ENCODE peak calls at places on chromosomes 2 and 18, in eight cellular contexts. H is right atrium auricular region, Y is A549, L is stomach, B is epithelial cell of esophagus, X is spleen, K is right cardiac atrium, G is OCI-LY7. S is an unnamed sample.

GRCh38 chr18:12652861-12653401 is 5.0 kb downstream of the SPIRE1 start:
- DNase-seq in H (no peak), Y (no peak), L (no peak), B (peak; percentile 20), X (no peak), K (no peak), G (no peak), S (no peak)

GRCh38 chr2:134408386-134408785 is 154.5 kb downstream of the MGAT5 start:
- DNase-seq in H (no peak), Y (no peak), L (no peak), B (no peak), X (no peak), K (no peak), G (peak; percentile 55), S (no peak)

GRCh38 chr18:36402765-36403396 is 105.4 kb downstream of the FHOD3 start:
- DNase-seq in H (peak; percentile 85), Y (no peak), L (no peak), B (no peak), X (no peak), K (peak; percentile 84), G (no peak), S (peak; percentile 49)

GRCh38 chr18:10131036-10131774 is 217.4 kb downstream of the VAPA start:
- DNase-seq in H (no peak), Y (no peak), L (no peak), B (peak; percentile 36), X (no peak), K (no peak), G (no peak), S (no peak)

GRCh38 chr2:28332696-28333095 is 60.0 kb upstream of the FOSL2 start:
- DNase-seq in H (no peak), Y (no peak), L (no peak), B (no peak), X (no peak), K (no peak), G (no peak), S (no peak)

GRCh38 chr2:241190291-241190981 is 2.0 kb downstream of the ANO7 start:
- DNase-seq in H (no peak), Y (no peak), L (no peak), B (no peak), X (no peak), K (no peak), G (no peak), S (no peak)

GRCh38 chr18:57436193-57436964 is 1.2 kb downstream of the ONECUT2 start:
- DNase-seq in H (no peak), Y (no peak), L (no peak), B (no peak), X (no peak), K (no peak), G (no peak), S (no peak)

GRCh38 chr2:71850306-71850801 is 297.3 kb downstream of the CYP26B1 start:
- DNase-seq in H (peak; percentile 66), Y (no peak), L (no peak), B (no peak), X (no peak), K (peak; percentile 40), G (no peak), S (peak; percentile 39)

GRCh38 chr2:156110890-156111289 is 221.6 kb downstream of the NR4A2 start:
- DNase-seq in H (no peak), Y (no peak), L (peak; percentile 34), B (peak; percentile 56), X (no peak), K (peak; percentile 13), G (peak; percentile 15), S (no peak)

GRCh38 chr2:225584821-225585220 is 185.3 kb downstream of the NYAP2 start:
- DNase-seq in H (no peak), Y (peak; percentile 2), L (no peak), B (no peak), X (no peak), K (no peak), G (peak; percentile 2), S (no peak)

DNA sequence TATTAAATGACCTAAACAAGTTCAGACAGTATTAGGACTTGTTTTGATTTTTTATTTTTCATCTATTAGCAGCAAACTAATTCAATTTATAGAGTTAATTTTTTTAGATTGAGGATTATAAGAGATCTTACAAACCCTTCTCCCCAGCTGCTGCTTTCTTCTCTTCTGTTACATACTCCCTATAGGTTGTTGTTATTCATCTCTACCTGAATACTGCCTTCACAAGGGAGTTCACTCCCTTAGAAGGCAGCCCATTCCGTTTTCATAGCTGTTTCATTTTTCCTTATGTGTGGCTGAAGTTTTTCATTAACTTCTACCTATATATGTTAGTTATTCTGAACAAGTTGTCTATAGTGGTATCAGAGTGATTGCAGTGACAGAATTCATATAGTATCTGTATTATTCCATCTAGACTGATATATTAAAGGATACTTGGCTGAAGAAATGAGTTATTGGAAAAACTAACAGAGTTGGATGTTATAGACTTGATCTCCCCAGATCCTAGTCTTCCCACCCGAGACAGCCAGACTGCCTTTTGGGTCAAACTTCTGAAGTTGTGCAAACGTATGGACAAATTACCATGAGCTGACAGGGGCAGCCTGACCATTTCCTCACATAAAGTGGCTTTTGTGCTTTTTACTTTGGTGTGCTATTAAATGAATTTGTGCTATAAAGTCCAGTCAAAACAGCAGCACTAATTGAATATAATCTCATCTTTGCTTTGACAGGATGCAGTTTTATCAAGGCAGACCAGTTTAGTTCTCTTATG is 8.7 kb downstream of the GLS start:
- DNase-seq in H (no peak), Y (no peak), L (no peak), B (no peak), X (no peak), K (no peak), G (no peak), S (no peak)
- H3K4me3 ChIP-seq in H (no peak overlapping the region), Y (peak overlapping the region; percentile 4), L (no peak overlapping the region), B (no peak overlapping the region), X (no peak overlapping the region), K (no peak overlapping the region), G (no peak overlapping the region), S (no peak overlapping the region)

GRCh38 chr18:35041752-35042379 is 653 bp downstream of the MAPRE2 start:
- DNase-seq in H (no peak), Y (no peak), L (no peak), B (peak; percentile 6), X (no peak), K (no peak), G (no peak), S (no peak)

GRCh38 chr18:35040988-35041751 is at the start of gene MAPRE2:
- DNase-seq in H (peak; percentile 99), Y (peak; percentile 73), L (peak; percentile 99), B (peak; percentile 97), X (peak; percentile 100), K (peak; percentile 100), G (peak; percentile 96), S (peak; percentile 100)

GRCh38 chr18:35045121-35045520 is 3.9 kb downstream of the MAPRE2 start:
- DNase-seq in H (no peak), Y (no peak), L (no peak), B (no peak), X (no peak), K (no peak), G (no peak), S (no peak)

GRCh38 chr18:35042389-35043066 is 1.3 kb downstream of the MAPRE2 start:
- DNase-seq in H (no peak), Y (no peak), L (no peak), B (no peak), X (no peak), K (no peak), G (peak; percentile 41), S (no peak)

DNA sequence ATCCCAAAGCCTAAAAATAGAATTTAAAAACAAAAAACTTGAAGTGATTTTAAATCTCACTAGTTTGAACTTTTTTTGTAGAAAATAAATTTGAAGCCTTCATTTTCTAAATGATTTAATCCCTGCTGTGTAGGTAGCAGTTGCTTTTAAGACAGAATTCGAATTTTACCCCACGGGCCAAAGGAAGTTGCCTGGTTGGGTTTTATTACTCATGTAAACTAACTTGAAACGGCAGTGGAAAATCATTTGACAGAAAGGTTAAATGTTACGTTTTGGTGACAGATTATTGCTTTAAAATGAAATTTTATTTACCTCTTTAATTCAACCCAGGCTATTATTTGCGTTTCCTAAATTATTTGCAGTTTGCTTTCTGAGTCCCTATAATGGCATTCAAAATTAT is 2.0 kb downstream of the MAPRE2 start:
- DNase-seq in H (no peak), Y (no peak), L (no peak), B (no peak), X (no peak), K (no peak), G (no peak), S (no peak)
- H3K4me3 ChIP-seq in H (peak overlapping the region; percentile 76), Y (no peak overlapping the region), L (peak overlapping the region; percentile 81), B (no peak overlapping the region), X (no peak overlapping the region), K (peak overlapping the region; percentile 74), G (peak overlapping the region; percentile 93), S (no peak overlapping the region)

GRCh38 chr18:55418439-55418838 is 169.6 kb downstream of the TCF4 start:
- DNase-seq in H (no peak), Y (no peak), L (no peak), B (no peak), X (no peak), K (no peak), G (no peak), S (no peak)

GRCh38 chr18:55419132-55419938 is 168.7 kb downstream of the TCF4 start:
- DNase-seq in H (no peak), Y (no peak), L (no peak), B (peak; percentile 10), X (no peak), K (no peak), G (no peak), S (no peak)

GRCh38 chr18:55414475-55414874 is 173.5 kb downstream of the TCF4 start:
- DNase-seq in H (no peak), Y (no peak), L (no peak), B (no peak), X (no peak), K (no peak), G (no peak), S (no peak)

GRCh38 chr18:55415258-55415871 is 172.6 kb downstream of the TCF4 start:
- DNase-seq in H (peak; percentile 92), Y (peak; percentile 24), L (peak; percentile 86), B (peak; percentile 84), X (peak; percentile 94), K (peak; percentile 90), G (peak; percentile 80), S (peak; percentile 92)

GRCh38 chr18:55416791-55417190 is 171.2 kb downstream of the TCF4 start:
- DNase-seq in H (no peak), Y (no peak), L (no peak), B (no peak), X (no peak), K (no peak), G (no peak), S (no peak)
- H3K4me3 ChIP-seq in H (no peak overlapping the region), Y (no peak overlapping the region), L (no peak overlapping the region), B (no peak overlapping the region), X (no peak overlapping the region), K (no peak overlapping the region), G (peak overlapping the region; percentile 72), S (no peak overlapping the region)

DNA sequence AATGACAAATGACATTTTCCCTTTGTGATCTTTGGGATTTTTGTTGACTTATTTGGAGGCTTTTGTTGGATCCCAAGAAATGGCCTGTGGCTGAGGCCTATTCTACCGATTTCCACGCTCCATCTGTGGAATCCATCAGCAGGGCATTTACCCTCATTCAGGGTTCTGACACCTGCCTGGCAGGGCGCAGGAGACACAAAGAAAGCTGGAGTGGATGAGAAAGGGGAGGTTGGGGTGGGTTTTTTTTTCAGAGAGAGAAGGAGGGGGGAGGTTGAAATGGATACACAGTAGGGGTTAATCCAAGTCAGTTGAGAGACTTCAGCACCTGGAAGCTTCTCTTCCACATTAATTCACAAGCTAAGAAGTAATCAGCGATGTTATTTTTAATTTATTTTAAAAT is 59.7 kb downstream of the PAX3 start:
- DNase-seq in H (no peak), Y (no peak), L (no peak), B (no peak), X (no peak), K (no peak), G (no peak), S (no peak)
- H3K4me3 ChIP-seq in H (no peak overlapping the region), Y (no peak overlapping the region), L (no peak overlapping the region), B (no peak overlapping the region), X (no peak overlapping the region), K (no peak overlapping the region), G (no peak overlapping the region), S (no peak overlapping the region)

GRCh38 chr18:26438980-26439379 is 109.4 kb downstream of the KCTD1 start:
- DNase-seq in H (no peak), Y (no peak), L (no peak), B (no peak), X (no peak), K (no peak), G (peak; percentile 72), S (no peak)
- H3K4me3 ChIP-seq in H (no peak overlapping the region), Y (no peak overlapping the region), L (no peak overlapping the region), B (no peak overlapping the region), X (no peak overlapping the region), K (no peak overlapping the region), G (no peak overlapping the region), S (no peak overlapping the region)

S was measured in tibial nerve.